ENCODE peak calls at places on chromosomes 16 and 17, in nine cellular contexts. One of them, this sample, is unnamed.

GRCh38 chr16:19746561-19746960 is 28.5 kb downstream of the IQCK start:
- DNase-seq in thoracic aorta: no peak
- DNase-seq in A549: no peak
- DNase-seq in NB4: no peak
- DNase-seq in heart right ventricle: no peak
- DNase-seq in AG09309: no peak
- DNase-seq in CD4-positive, alpha-beta T cell: no peak
- DNase-seq in fibroblast of villous mesenchyme: no peak
- DNase-seq in upper lobe of right lung: no peak
- DNase-seq in this sample: no peak

GRCh38 chr17:2853722-2854580 is 57.7 kb downstream of the RAP1GAP2 start:
- DNase-seq in fibroblast of villous mesenchyme: no peak
- DNase-seq in AG09309: no peak
- DNase-seq in NB4: no peak
- DNase-seq in upper lobe of right lung: peak
- DNase-seq in heart right ventricle: peak
- DNase-seq in thoracic aorta: no peak
- DNase-seq in CD4-positive, alpha-beta T cell: no peak
- DNase-seq in A549: peak
- DNase-seq in this sample: peak

GRCh38 chr16:21638573-21638975 is 13.8 kb downstream of the IGSF6 start:
- DNase-seq in NB4: no peak
- DNase-seq in heart right ventricle: no peak
- DNase-seq in upper lobe of right lung: no peak
- DNase-seq in AG09309: no peak
- DNase-seq in A549: no peak
- DNase-seq in CD4-positive, alpha-beta T cell: no peak
- DNase-seq in fibroblast of villous mesenchyme: peak
- DNase-seq in thoracic aorta: no peak
- DNase-seq in this sample: no peak

GRCh38 chr17:17837380-17837821 is 615 bp upstream of the SREBF1 start:
- DNase-seq in upper lobe of right lung: no peak
- DNase-seq in fibroblast of villous mesenchyme: peak
- DNase-seq in CD4-positive, alpha-beta T cell: no peak
- DNase-seq in thoracic aorta: no peak
- DNase-seq in NB4: peak
- DNase-seq in AG09309: no peak
- DNase-seq in A549: peak
- DNase-seq in heart right ventricle: no peak
- DNase-seq in this sample: no peak

GRCh38 chr17:81003711-81004335 is 12.2 kb downstream of the CHMP6 start:
- DNase-seq in NB4: peak
- DNase-seq in upper lobe of right lung: peak
- DNase-seq in CD4-positive, alpha-beta T cell: no peak
- DNase-seq in heart right ventricle: no peak
- DNase-seq in AG09309: no peak
- DNase-seq in fibroblast of villous mesenchyme: peak
- DNase-seq in thoracic aorta: no peak
- DNase-seq in A549: no peak
- DNase-seq in this sample: peak

GRCh38 chr17:50908860-50909764 is 43.0 kb upstream of the TOB1 start:
- DNase-seq in thoracic aorta: no peak
- DNase-seq in AG09309: no peak
- DNase-seq in upper lobe of right lung: peak
- DNase-seq in A549: no peak
- DNase-seq in NB4: peak
- DNase-seq in CD4-positive, alpha-beta T cell: peak
- DNase-seq in heart right ventricle: peak
- DNase-seq in fibroblast of villous mesenchyme: no peak
- DNase-seq in this sample: no peak

GRCh38 chr16:89923640-89924297 is 627 bp downstream of the TUBB3 start:
- DNase-seq in fibroblast of villous mesenchyme: no peak
- DNase-seq in NB4: peak
- DNase-seq in CD4-positive, alpha-beta T cell: no peak
- DNase-seq in AG09309: no peak
- DNase-seq in heart right ventricle: no peak
- DNase-seq in upper lobe of right lung: no peak
- DNase-seq in thoracic aorta: no peak
- DNase-seq in A549: no peak
- DNase-seq in this sample: no peak

GRCh38 chr17:17900615-17901520 is 64.1 kb upstream of the SREBF1 start:
- DNase-seq in heart right ventricle: peak
- DNase-seq in upper lobe of right lung: peak
- DNase-seq in thoracic aorta: peak
- DNase-seq in CD4-positive, alpha-beta T cell: no peak
- DNase-seq in AG09309: peak
- DNase-seq in A549: peak
- DNase-seq in NB4: no peak
- DNase-seq in fibroblast of villous mesenchyme: peak
- DNase-seq in this sample: peak

GRCh38 chr17:68955181-68955841 is at the start of gene ABCA8:
- DNase-seq in NB4: no peak
- DNase-seq in AG09309: no peak
- DNase-seq in fibroblast of villous mesenchyme: peak
- DNase-seq in CD4-positive, alpha-beta T cell: no peak
- DNase-seq in upper lobe of right lung: no peak
- DNase-seq in heart right ventricle: no peak
- DNase-seq in A549: no peak
- DNase-seq in thoracic aorta: no peak
- DNase-seq in this sample: no peak

GRCh38 chr17:2084129-2084765 is 29.3 kb downstream of the HIC1 start:
- DNase-seq in CD4-positive, alpha-beta T cell: no peak
- DNase-seq in upper lobe of right lung: no peak
- DNase-seq in A549: no peak
- DNase-seq in AG09309: no peak
- DNase-seq in heart right ventricle: peak
- DNase-seq in thoracic aorta: no peak
- DNase-seq in NB4: no peak
- DNase-seq in fibroblast of villous mesenchyme: peak
- DNase-seq in this sample: peak

GRCh38 chr17:49513616-49514373 is 18.7 kb downstream of the NGFR start:
- DNase-seq in NB4: no peak
- DNase-seq in upper lobe of right lung: peak
- DNase-seq in heart right ventricle: peak
- DNase-seq in fibroblast of villous mesenchyme: no peak
- DNase-seq in A549: no peak
- DNase-seq in AG09309: no peak
- DNase-seq in thoracic aorta: no peak
- DNase-seq in CD4-positive, alpha-beta T cell: no peak
- DNase-seq in this sample: no peak

GRCh38 chr16:48383204-48383876 is 1.9 kb downstream of the SIAH1 start:
- DNase-seq in AG09309: no peak
- DNase-seq in fibroblast of villous mesenchyme: peak
- DNase-seq in heart right ventricle: no peak
- DNase-seq in A549: no peak
- DNase-seq in thoracic aorta: no peak
- DNase-seq in upper lobe of right lung: no peak
- DNase-seq in CD4-positive, alpha-beta T cell: no peak
- DNase-seq in NB4: no peak
- DNase-seq in this sample: no peak

GRCh38 chr16:68061396-68061795 is 23.8 kb upstream of the NFATC3 start:
- DNase-seq in A549: no peak
- DNase-seq in fibroblast of villous mesenchyme: no peak
- DNase-seq in NB4: peak
- DNase-seq in AG09309: no peak
- DNase-seq in heart right ventricle: no peak
- DNase-seq in thoracic aorta: no peak
- DNase-seq in upper lobe of right lung: no peak
- DNase-seq in CD4-positive, alpha-beta T cell: no peak
- DNase-seq in this sample: no peak

GRCh38 chr17:12098568-12098967 is 77.9 kb downstream of the MAP2K4 start:
- DNase-seq in thoracic aorta: no peak
- DNase-seq in CD4-positive, alpha-beta T cell: no peak
- DNase-seq in upper lobe of right lung: no peak
- DNase-seq in AG09309: no peak
- DNase-seq in A549: no peak
- DNase-seq in NB4: no peak
- DNase-seq in fibroblast of villous mesenchyme: no peak
- DNase-seq in heart right ventricle: no peak
- DNase-seq in this sample: no peak

GRCh38 chr16:86614699-86615098 is 36.4 kb downstream of the FOXL1 start:
- DNase-seq in upper lobe of right lung: no peak
- DNase-seq in AG09309: no peak
- DNase-seq in thoracic aorta: no peak
- DNase-seq in A549: no peak
- DNase-seq in heart right ventricle: no peak
- DNase-seq in fibroblast of villous mesenchyme: no peak
- DNase-seq in CD4-positive, alpha-beta T cell: no peak
- DNase-seq in NB4: no peak
- DNase-seq in this sample: no peak

GRCh38 chr17:51869387-51869786 is 289.1 kb downstream of the CA10 start:
- DNase-seq in A549: no peak
- DNase-seq in thoracic aorta: no peak
- DNase-seq in fibroblast of villous mesenchyme: peak
- DNase-seq in NB4: peak
- DNase-seq in heart right ventricle: no peak
- DNase-seq in CD4-positive, alpha-beta T cell: no peak
- DNase-seq in upper lobe of right lung: no peak
- DNase-seq in AG09309: no peak
- DNase-seq in this sample: no peak

GRCh38 chr16:57446530-57447141 is 549 bp downstream of the CIAPIN1 start:
- DNase-seq in CD4-positive, alpha-beta T cell: no peak
- DNase-seq in heart right ventricle: no peak
- DNase-seq in AG09309: no peak
- DNase-seq in thoracic aorta: no peak
- DNase-seq in upper lobe of right lung: no peak
- DNase-seq in NB4: peak
- DNase-seq in fibroblast of villous mesenchyme: peak
- DNase-seq in A549: peak
- DNase-seq in this sample: peak

DNA sequence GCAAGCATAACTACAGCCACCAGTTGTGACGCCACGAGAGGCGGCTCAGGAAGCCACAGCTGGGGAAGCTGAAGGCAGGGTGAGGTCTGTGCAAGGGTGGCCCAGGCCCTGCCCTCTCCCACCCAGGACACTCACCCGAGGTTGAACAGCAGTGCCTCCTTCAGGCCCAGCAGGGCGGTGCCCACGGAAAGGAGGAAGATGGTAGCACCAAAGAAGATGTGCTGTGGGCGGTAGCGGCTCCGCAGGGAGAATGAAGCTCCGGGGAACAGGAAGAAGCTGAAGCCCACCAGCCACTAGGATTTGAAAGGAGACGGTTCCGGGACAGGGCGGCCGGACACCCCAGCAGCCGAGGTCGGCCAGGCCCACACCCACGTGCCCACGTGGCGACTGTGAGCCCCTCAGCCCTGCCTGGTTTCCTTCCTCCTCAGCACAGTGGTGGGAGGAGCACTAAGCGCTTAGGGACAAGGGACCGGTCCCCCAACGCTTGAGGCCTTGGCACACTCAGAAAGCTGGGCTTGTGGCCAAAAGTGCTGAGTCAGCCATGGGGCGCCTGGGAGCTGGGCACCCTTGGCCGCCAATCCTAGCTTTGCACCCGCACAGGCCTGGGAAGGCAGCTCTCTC is 11.0 kb downstream of the CYB561 start:
- DNase-seq in upper lobe of right lung: peak
- DNase-seq in thoracic aorta: peak
- DNase-seq in heart right ventricle: peak
- DNase-seq in CD4-positive, alpha-beta T cell: no peak
- DNase-seq in A549: peak
- DNase-seq in NB4: peak
- DNase-seq in AG09309: no peak
- DNase-seq in fibroblast of villous mesenchyme: no peak
- DNase-seq in this sample: peak
- TF ChIP-seq CTCF in upper lobe of right lung: peak
- TF ChIP-seq CTCF in thoracic aorta: no peak
- TF ChIP-seq CTCF in heart right ventricle: no peak
- TF ChIP-seq CTCF in CD4-positive, alpha-beta T cell: no peak
- TF ChIP-seq CTCF in A549: peak
- TF ChIP-seq CTCF in NB4: peak
- TF ChIP-seq CTCF in AG09309: peak
- TF ChIP-seq CTCF in fibroblast of villous mesenchyme: peak
- TF ChIP-seq CTCF in this sample: no peak

DNA sequence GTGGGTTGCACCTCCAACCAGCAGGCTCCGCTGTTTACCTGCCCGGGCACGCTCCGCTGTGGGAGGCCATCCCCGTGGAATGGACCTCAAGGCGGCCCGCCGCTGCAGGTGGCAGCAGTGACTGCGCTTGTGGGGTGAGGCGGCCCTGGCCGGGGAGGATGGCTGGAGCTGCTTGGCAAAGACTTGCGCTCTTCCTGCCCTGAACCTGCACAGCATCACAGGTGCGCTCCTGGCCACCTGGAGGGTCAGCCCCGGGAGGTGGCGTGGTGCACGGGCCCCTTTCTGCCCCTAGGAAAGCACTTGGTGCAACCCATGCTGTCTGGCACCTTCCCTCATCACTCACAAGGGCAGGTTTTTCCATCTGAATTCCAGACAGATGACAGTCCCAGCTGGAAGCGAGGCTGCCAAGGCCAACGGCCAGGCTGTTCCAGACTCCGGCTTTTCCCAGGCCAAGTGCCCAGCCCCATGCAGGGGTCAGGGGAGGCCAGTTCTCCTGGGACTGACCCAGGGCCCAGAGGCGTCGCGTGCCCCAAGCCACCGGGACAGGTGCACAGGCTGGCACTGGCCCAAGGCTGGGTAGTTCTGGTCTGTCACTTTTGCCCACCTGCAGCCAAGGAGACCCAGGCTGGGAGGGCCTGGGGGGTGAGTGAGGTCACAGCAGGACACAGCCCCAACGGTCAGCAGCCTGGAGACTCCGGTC is 13.3 kb downstream of the UTS2R start:
- DNase-seq in CD4-positive, alpha-beta T cell: no peak
- DNase-seq in NB4: no peak
- DNase-seq in upper lobe of right lung: peak
- DNase-seq in thoracic aorta: peak
- DNase-seq in AG09309: no peak
- DNase-seq in A549: peak
- DNase-seq in fibroblast of villous mesenchyme: no peak
- DNase-seq in heart right ventricle: peak
- DNase-seq in this sample: peak
- TF ChIP-seq CTCF in CD4-positive, alpha-beta T cell: no peak
- TF ChIP-seq CTCF in NB4: no peak
- TF ChIP-seq CTCF in upper lobe of right lung: no peak
- TF ChIP-seq CTCF in thoracic aorta: no peak
- TF ChIP-seq CTCF in AG09309: no peak
- TF ChIP-seq CTCF in A549: no peak
- TF ChIP-seq CTCF in fibroblast of villous mesenchyme: no peak
- TF ChIP-seq CTCF in heart right ventricle: no peak
- TF ChIP-seq CTCF in this sample: peak

DNA sequence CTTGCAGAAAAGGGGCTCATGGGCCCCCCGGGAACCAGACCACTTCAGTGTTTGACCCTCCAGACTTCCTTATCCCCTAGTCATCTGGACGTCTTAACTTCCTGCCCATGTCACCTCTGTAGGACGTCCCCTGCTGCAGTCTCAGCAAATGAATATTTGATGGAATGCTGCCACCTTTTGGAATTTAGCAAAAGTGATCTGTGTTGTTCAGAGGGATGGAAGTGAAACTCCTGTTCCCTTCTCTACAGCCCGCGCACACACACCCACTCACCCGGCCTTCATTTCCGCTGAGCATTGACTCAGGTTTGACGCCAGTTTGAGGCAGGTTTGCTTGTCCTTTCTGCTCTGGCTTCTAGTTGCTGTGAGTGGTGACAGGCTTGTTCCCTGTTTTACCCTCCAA is 507.2 kb upstream of the EEF2KMT start:
- DNase-seq in A549: peak
- DNase-seq in fibroblast of villous mesenchyme: no peak
- DNase-seq in thoracic aorta: no peak
- DNase-seq in AG09309: no peak
- DNase-seq in upper lobe of right lung: no peak
- DNase-seq in heart right ventricle: no peak
- DNase-seq in NB4: peak
- DNase-seq in CD4-positive, alpha-beta T cell: no peak
- DNase-seq in this sample: no peak
- TF ChIP-seq CTCF in A549: peak
- TF ChIP-seq CTCF in fibroblast of villous mesenchyme: no peak
- TF ChIP-seq CTCF in thoracic aorta: no peak
- TF ChIP-seq CTCF in AG09309: no peak
- TF ChIP-seq CTCF in upper lobe of right lung: peak
- TF ChIP-seq CTCF in heart right ventricle: no peak
- TF ChIP-seq CTCF in NB4: peak
- TF ChIP-seq CTCF in CD4-positive, alpha-beta T cell: no peak
- TF ChIP-seq CTCF in this sample: peak

GRCh38 chr16:83116274-83116892 is 489.6 kb downstream of the CDH13 start:
- DNase-seq in thoracic aorta: no peak
- DNase-seq in heart right ventricle: no peak
- DNase-seq in NB4: peak
- DNase-seq in fibroblast of villous mesenchyme: peak
- DNase-seq in upper lobe of right lung: no peak
- DNase-seq in CD4-positive, alpha-beta T cell: no peak
- DNase-seq in AG09309: no peak
- DNase-seq in A549: no peak
- DNase-seq in this sample: no peak
- TF ChIP-seq CTCF in thoracic aorta: no peak
- TF ChIP-seq CTCF in heart right ventricle: no peak
- TF ChIP-seq CTCF in NB4: no peak
- TF ChIP-seq CTCF in fibroblast of villous mesenchyme: no peak
- TF ChIP-seq CTCF in upper lobe of right lung: no peak
- TF ChIP-seq CTCF in CD4-positive, alpha-beta T cell: no peak
- TF ChIP-seq CTCF in AG09309: no peak
- TF ChIP-seq CTCF in A549: no peak
- TF ChIP-seq CTCF in this sample: no peak

This sample was measured in transverse colon.